ENCODE peak calls at places on chromosome 22, in nine cellular contexts. O is mesenchymal stem cell; T is psoas muscle; N is left ventricle myocardium inferior; G is GM18507; V is central memory CD4-positive, alpha-beta T cell; I is H9; F is stimulated activated CD8-positive, alpha-beta memory T cell treated with anti-CD3 and anti-CD28 coated beads, Interleukin-15, amount 100 ng/mL, for 4 hours; A is astrocyte of the spinal cord. P is an unnamed sample.

GRCh38 chr22:46972901-46973831 is 210.7 kb downstream of the TBC1D22A start:
- DNase-seq in O (no peak), F (no peak), T (no peak), V (no peak), N (no peak), G (no peak), I (no peak), A (no peak), P (no peak)

GRCh38 chr22:50190182-50190951 is 4.7 kb downstream of the TRABD start:
- DNase-seq in V (peak), I (peak), T (peak), N (peak), O (peak), F (peak), A (peak), G (peak), P (peak)

GRCh38 chr22:40215266-40215665 is 37.5 kb downstream of the TNRC6B start:
- DNase-seq in G (no peak), F (no peak), V (no peak), A (no peak), T (peak), N (peak), I (peak), O (no peak), P (no peak)

GRCh38 chr22:45908961-45909360 is 68.0 kb downstream of the WNT7B start:
- DNase-seq in G (no peak), N (no peak), F (no peak), T (no peak), O (no peak), I (no peak), A (no peak), V (no peak), P (no peak)

GRCh38 chr22:33787645-33788456 is 132.4 kb downstream of the LARGE1 start:
- DNase-seq in O (no peak), V (no peak), A (no peak), G (no peak), T (no peak), I (no peak), N (no peak), F (no peak), P (no peak)

GRCh38 chr22:29938285-29938693 is 55.3 kb downstream of the MTMR3 start:
- DNase-seq in G (no peak), V (no peak), I (no peak), O (no peak), A (no peak), N (no peak), T (no peak), F (no peak), P (no peak)

GRCh38 chr22:17199131-17199731 is 20.0 kb downstream of the ADA2 start:
- DNase-seq in T (peak), G (no peak), A (peak), F (no peak), V (no peak), O (peak), I (peak), N (peak), P (no peak)

GRCh38 chr22:28440517-28441366 is 238.9 kb downstream of the TTC28 start:
- DNase-seq in I (no peak), G (no peak), V (no peak), N (no peak), O (peak), T (no peak), A (peak), F (no peak), P (no peak)

GRCh38 chr22:29797351-29797750 is 30.2 kb downstream of the UQCR10 start:
- DNase-seq in T (no peak), G (peak), I (no peak), O (no peak), A (no peak), V (no peak), N (no peak), F (no peak), P (no peak)

GRCh38 chr22:25076281-25076680 is 123.4 kb upstream of the CRYBB3 start:
- DNase-seq in T (no peak), G (no peak), V (no peak), N (no peak), O (no peak), F (peak), A (no peak), I (no peak), P (peak)

GRCh38 chr22:30116362-30117117 is 36.3 kb downstream of the HORMAD2 start:
- DNase-seq in N (no peak), T (no peak), O (peak), G (no peak), I (no peak), V (no peak), A (peak), F (no peak), P (no peak)

GRCh38 chr22:49760630-49761571 is 66.8 kb downstream of the BRD1 start:
- DNase-seq in G (peak), N (peak), F (no peak), T (no peak), V (no peak), O (no peak), A (no peak), I (peak), P (no peak)

GRCh38 chr22:32910358-32910757 is 108.9 kb downstream of the TIMP3 start:
- DNase-seq in G (no peak), A (no peak), N (no peak), F (no peak), O (no peak), I (no peak), V (no peak), T (no peak), P (no peak)